ENCODE peak calls at places on chromosomes 1 and 21, in nine cellular contexts. A is colonic mucosa; E is EH; L is hypothalamus; K is CD8-positive, alpha-beta T cell; R is activated naive CD4-positive, alpha-beta T cell; Z is NCI-H1105; H is iPS DF 19.7; M is Ammon's horn. O is an unnamed sample.

GRCh38 chr1:33244143-33244808 is 12.0 kb upstream of the ZNF362 start:
- DNase-seq in A (no peak), E (peak), L (no peak), K (no peak), R (no peak), Z (no peak), H (no peak), M (no peak), O (no peak)

GRCh38 chr1:24939040-24939439 is 9.0 kb upstream of the RUNX3 start:
- DNase-seq in A (no peak), E (no peak), L (no peak), K (no peak), R (no peak), Z (no peak), H (no peak), M (no peak), O (no peak)

GRCh38 chr1:245987577-245987976 is 519.5 kb downstream of the SMYD3 start:
- DNase-seq in A (no peak), E (no peak), L (no peak), K (no peak), R (no peak), Z (no peak), H (no peak), M (no peak), O (no peak)

GRCh38 chr21:33011462-33011861 is 14.3 kb upstream of the OLIG2 start:
- DNase-seq in A (no peak), E (peak), L (no peak), K (no peak), R (no peak), Z (no peak), H (no peak), M (no peak), O (no peak)

GRCh38 chr1:110011527-110012041 is 22.8 kb upstream of the STRIP1 start:
- DNase-seq in A (peak), E (peak), L (no peak), K (peak), R (no peak), Z (no peak), H (no peak), M (peak), O (no peak)

GRCh38 chr1:156400191-156400920 is 31.3 kb downstream of the RHBG start:
- DNase-seq in A (no peak), E (no peak), L (peak), K (no peak), R (no peak), Z (no peak), H (no peak), M (peak), O (no peak)

GRCh38 chr1:66246371-66247262 is 287.3 kb upstream of the SGIP1 start:
- DNase-seq in A (no peak), E (no peak), L (no peak), K (no peak), R (no peak), Z (no peak), H (no peak), M (no peak), O (no peak)

GRCh38 chr1:903721-904270 is 19.9 kb upstream of the SAMD11 start:
- DNase-seq in A (no peak), E (no peak), L (no peak), K (peak), R (no peak), Z (no peak), H (no peak), M (peak), O (no peak)

GRCh38 chr21:36263797-36264196 is 56.2 kb upstream of the MORC3 start:
- DNase-seq in A (no peak), E (no peak), L (no peak), K (no peak), R (no peak), Z (no peak), H (no peak), M (no peak), O (no peak)

GRCh38 chr1:152013664-152014237 is 20.1 kb upstream of the S100A10 start:
- DNase-seq in A (peak), E (peak), L (no peak), K (no peak), R (no peak), Z (no peak), H (no peak), M (peak), O (no peak)

GRCh38 chr1:54874079-54874830 is 12.7 kb downstream of the DHCR24 start:
- DNase-seq in A (no peak), E (no peak), L (no peak), K (no peak), R (no peak), Z (no peak), H (no peak), M (no peak), O (no peak)

GRCh38 chr1:244231572-244232315 is 180.7 kb downstream of the ZBTB18 start:
- DNase-seq in A (no peak), E (peak), L (peak), K (no peak), R (no peak), Z (peak), H (no peak), M (no peak), O (peak)

GRCh38 chr1:28301368-28302174 is 27.3 kb upstream of the MED18 start:
- DNase-seq in A (no peak), E (peak), L (no peak), K (no peak), R (no peak), Z (no peak), H (no peak), M (no peak), O (no peak)

GRCh38 chr1:106055900-106056299 is 1000.6 kb upstream of the PRMT6 start:
- DNase-seq in A (no peak), E (no peak), L (no peak), K (no peak), R (no peak), Z (peak), H (no peak), M (peak), O (peak)

GRCh38 chr21:44618909-44619308 is 7.0 kb downstream of the KRTAP10-8 start:
- DNase-seq in A (peak), E (no peak), L (no peak), K (peak), R (no peak), Z (no peak), H (no peak), M (no peak), O (no peak)

GRCh38 chr1:2239384-2239985 is 11.4 kb downstream of the SKI start:
- DNase-seq in A (no peak), E (no peak), L (no peak), K (peak), R (no peak), Z (no peak), H (no peak), M (no peak), O (peak)

GRCh38 chr1:160519542-160520435 is 3.3 kb downstream of the SLAMF6 start:
- DNase-seq in A (no peak), E (no peak), L (no peak), K (peak), R (no peak), Z (no peak), H (no peak), M (no peak), O (no peak)